ENCODE peak calls at places on chromosome 17, in four cellular contexts. E, A, P and X are unnamed samples.
A peak's percentile ranks its signal among the peaks of the same experiment; 100 is the strongest.

GRCh38 chr17:44204453-44204882 is 4.8 kb upstream of the ATXN7L3 start:
- DNase-seq in E (no peak), A (no peak), P (peak; percentile 47), X (no peak)

GRCh38 chr17:74448774-74449173 is 16.9 kb downstream of the GPRC5C start:
- DNase-seq in E (no peak), A (no peak), P (no peak), X (no peak)

GRCh38 chr17:31919802-31920525 is 16.8 kb upstream of the SUZ12 start:
- DNase-seq in E (no peak), A (no peak), P (peak; percentile 68), X (no peak)

GRCh38 chr17:50882851-50883250 is 16.7 kb upstream of the TOB1 start:
- DNase-seq in E (no peak), A (no peak), P (peak; percentile 79), X (no peak)

GRCh38 chr17:16980813-16981731 is 9.2 kb upstream of the TNFRSF13B start:
- DNase-seq in E (no peak), A (no peak), P (peak; percentile 17), X (no peak)

GRCh38 chr17:40319651-40320550 is 10.9 kb downstream of the RARA start:
- DNase-seq in E (no peak), A (no peak), P (no peak), X (peak; percentile 5)

GRCh38 chr17:16301963-16302855 is 51.1 kb downstream of the CENPV start:
- DNase-seq in E (no peak), A (no peak), P (peak; percentile 64), X (no peak)

GRCh38 chr17:15185625-15185991 is 79.5 kb downstream of the PMP22 start:
- DNase-seq in E (no peak), A (no peak), P (peak; percentile 5), X (peak; percentile 58)

GRCh38 chr17:76278952-76279741 is 14.0 kb downstream of the UBALD2 start:
- DNase-seq in E (peak; percentile 91), A (peak; percentile 91), P (peak; percentile 51), X (peak; percentile 91)

GRCh38 chr17:76280650-76281049 is 15.5 kb downstream of the UBALD2 start:
- DNase-seq in E (no peak), A (no peak), P (no peak), X (no peak)

GRCh38 chr17:76278268-76278908 is 13.2 kb downstream of the UBALD2 start:
- DNase-seq in E (no peak), A (no peak), P (no peak), X (no peak)

GRCh38 chr17:76281573-76282371 is 16.6 kb downstream of the UBALD2 start:
- DNase-seq in E (no peak), A (no peak), P (no peak), X (no peak)

DNA sequence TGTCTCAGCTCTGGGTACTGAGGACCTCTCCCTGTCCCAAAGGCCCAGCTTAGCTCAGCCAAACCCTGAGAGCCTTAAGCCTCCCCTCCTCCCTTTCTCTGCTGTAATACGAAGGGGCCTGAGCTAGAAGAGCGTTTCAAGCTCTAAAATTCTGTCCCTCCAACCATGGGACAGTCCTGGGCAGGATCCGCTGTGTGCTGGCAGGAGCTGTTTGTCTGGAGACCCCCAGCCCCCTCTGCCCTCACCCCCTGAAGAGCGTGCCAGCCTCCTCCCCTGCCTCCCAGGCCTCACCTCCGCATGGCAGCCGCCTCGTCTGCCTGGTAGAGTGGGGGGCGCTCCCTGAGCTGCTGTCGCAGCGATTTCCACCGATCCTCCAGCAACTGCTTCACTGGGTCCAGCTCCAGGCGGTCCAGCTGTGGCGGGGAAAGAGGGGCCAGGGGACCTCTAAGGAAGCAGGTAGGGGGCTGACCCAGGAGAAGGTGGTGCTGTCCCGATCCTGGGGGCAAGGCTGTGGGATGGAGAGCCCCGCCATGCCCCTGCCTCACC is 14.7 kb downstream of the UBALD2 start:
- DNase-seq in E (no peak), A (no peak), P (no peak), X (no peak)
- H3K27ac ChIP-seq in E (no peak overlapping the region), A (no peak overlapping the region), P (no peak overlapping the region), X (no peak overlapping the region)

GRCh38 chr17:2397247-2398171 is 3.4 kb downstream of the MNT start:
- DNase-seq in E (no peak), A (no peak), P (no peak), X (no peak)

GRCh38 chr17:2399572-2400473 is 1.0 kb downstream of the MNT start:
- DNase-seq in E (peak; percentile 98), A (peak; percentile 97), P (peak; percentile 98), X (peak; percentile 99)

GRCh38 chr17:2400474-2400866 is 390 bp downstream of the MNT start:
- DNase-seq in E (peak; percentile 90), A (peak; percentile 83), P (peak; percentile 54), X (peak; percentile 79)

GRCh38 chr17:2398188-2398587 is 2.7 kb downstream of the MNT start:
- DNase-seq in E (no peak), A (no peak), P (no peak), X (no peak)

DNA sequence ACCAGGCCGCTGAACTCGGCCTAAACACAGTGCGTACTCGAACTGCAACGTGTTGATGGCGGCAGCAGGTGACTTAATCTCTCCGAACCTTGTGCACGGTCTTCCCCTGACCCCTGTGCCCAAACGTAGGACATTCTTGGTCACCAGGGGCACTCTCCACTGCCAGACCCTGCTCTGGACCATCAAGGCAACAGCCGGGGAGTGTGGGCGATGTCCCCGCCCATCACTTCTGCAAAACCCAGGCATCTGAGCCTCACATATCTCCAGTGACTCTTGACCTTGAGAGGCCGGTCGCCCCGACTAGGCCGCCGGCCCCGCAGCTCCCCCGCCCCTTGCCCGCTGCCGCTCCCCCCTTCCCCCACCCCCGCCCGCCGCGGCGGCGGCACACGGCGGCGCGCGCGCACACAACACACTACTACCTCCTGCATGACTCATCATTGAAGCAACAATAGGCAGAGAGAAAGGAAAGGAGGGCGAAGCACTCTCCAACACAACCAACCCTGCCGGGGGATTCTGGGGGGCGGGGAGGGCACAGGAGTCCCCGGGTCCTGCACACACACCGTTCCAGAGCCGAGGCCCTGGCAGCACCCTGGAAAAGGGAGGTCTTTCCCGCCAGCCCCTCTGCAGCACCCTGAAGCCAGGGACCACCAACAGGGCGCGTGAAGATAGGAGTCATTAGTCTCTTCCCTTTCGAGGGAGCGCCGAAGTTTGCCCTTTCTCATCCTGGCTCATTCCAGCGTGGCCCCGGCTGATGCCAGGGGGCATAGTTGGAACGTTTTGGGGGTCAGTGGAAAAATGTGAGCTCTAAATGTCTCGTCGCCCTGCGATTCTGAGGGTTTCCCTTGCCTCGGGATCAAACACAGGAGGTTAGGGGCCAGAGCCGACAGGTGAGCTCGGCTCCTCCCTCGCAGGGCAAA is 1.9 kb downstream of the MNT start:
- DNase-seq in E (peak; percentile 80), A (peak; percentile 84), P (peak; percentile 74), X (peak; percentile 94)
- TF ChIP-seq CTCF in E (no peak), A (no peak), P (no peak), X (no peak)

GRCh38 chr17:46822388-46822921 is 4.0 kb upstream of the WNT3 start:
- DNase-seq in E (no peak), A (peak; percentile 79), P (no peak), X (no peak)
- TF ChIP-seq EZH2 in E (no peak), A (no peak), P (no peak), X (no peak)

GRCh38 chr17:66614469-66614868 is 220.4 kb upstream of the CACNG5 start:
- DNase-seq in E (no peak), A (no peak), P (no peak), X (no peak)
- H3K27ac ChIP-seq in E (no peak overlapping the region), A (no peak overlapping the region), P (no peak overlapping the region), X (no peak overlapping the region)

DNA sequence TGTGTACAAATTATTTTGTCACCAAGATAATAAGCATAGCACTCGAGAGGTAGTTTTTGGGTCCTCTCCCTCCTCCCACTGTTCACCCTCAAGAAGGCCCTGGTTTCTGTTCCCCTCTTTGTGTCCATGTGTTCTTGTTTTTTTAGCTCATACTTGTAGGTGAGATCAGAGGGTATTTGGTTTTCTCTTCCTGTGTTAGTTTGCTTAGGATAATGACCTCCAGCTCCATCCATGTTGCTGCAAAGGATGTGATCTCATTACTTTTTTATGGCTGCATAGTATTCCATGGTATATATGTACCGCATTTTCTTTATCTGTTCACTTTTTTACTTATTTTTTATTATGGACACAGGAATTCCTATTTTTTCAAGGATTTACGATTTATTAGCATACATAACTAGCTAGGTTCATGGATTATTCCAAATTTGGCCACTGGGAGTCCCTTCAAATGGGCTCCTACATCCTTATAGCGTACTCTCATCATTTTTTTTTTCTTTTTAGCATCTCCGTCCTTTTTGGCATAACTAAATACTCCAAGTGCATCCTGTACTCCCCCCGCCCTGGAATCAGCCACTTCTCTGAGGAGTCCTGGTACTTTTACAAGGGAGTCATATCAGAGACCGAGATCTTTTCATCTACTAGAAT is 7.3 kb downstream of the TADA2A start:
- DNase-seq in E (no peak), A (peak; percentile 12), P (no peak), X (no peak)
- TF ChIP-seq CTCF in E (peak; percentile 25), A (no peak), P (peak; percentile 29), X (peak; percentile 9)

GRCh38 chr17:83084214-83084613 is 4.8 kb downstream of the METRNL start:
- DNase-seq in E (no peak), A (no peak), P (no peak), X (no peak)
- TF ChIP-seq EZH2 in E (no peak), A (no peak), P (no peak), X (no peak)

GRCh38 chr17:48745381-48746275 is 17.1 kb upstream of the HOXB13 start:
- DNase-seq in E (peak; percentile 35), A (peak; percentile 49), P (no peak), X (no peak)
- H3K27ac ChIP-seq in E (no peak overlapping the region), A (no peak overlapping the region), P (no peak overlapping the region), X (no peak overlapping the region)

DNA sequence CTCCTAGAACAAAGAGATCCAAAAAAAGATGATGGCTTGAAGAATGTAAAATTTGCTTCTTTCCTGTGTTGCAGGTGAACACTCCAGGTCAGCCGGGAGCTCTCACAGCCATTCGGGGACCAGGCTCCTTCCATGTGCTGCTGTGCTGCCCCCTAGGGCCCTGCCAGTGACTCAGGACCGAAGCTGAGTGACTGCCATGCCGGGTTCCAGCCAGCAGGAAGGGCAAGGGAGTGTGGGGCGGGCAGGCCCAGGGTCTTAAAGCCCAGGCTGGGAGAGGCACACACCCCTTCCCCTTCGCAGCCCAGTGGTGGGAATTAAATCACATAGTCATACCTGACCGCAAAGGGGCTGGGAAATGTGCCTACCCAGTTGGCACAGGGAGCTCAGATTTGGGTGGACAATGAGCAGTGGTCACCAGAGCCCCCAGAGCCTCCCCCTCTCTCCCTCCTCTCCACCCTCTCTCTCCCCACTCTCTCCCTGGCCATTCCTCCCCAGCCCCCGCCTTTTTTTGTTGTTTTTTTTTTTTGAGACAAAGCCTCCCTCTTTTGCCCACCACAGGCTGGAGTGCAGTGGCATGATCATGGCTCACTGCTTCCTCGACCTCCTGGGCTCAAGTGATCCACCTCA is 11.5 kb downstream of the EPOP start:
- DNase-seq in E (peak; percentile 95), A (peak; percentile 98), P (peak; percentile 46), X (peak; percentile 90)
- TF ChIP-seq CTCF in E (peak; percentile 95), A (peak; percentile 99), P (peak; percentile 83), X (peak; percentile 80)

DNA sequence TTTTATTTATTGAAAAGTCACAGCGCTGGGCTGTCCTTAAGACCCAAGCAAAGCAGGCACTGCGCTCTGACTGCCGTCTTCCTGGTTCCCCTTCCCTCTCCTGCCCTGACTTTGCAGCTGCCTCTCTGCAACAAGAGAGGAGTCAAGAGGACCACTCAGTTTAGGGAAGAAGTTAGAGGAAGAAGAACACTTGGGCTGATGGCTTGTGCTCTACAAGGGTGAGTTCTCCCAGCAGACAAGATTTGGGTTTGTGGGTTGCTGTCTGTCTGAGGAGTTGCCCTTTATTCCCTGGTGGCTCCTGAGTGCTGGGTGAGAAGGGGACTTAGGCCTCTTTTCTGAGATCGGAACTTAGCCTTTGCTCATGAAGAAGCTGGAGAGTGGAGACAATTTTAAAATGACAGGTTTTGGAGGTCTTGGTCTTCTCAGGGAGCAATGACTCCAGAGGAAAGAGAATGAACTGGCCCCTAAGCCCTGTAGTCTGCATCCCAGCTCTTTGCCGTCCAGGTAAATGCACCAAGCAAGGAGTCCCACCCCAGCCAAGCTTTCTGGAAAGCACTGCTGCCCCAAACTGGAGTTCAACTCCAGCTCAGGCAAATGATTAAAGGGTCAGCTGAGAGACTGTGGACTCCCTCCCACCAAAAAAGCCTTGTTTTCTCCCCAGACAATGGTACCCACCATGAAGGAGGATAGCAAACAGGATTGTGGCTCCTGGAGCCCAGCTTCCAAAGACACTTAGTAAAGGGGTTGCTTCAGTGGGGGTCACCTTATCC is 2.7 kb upstream of the HOXB9 start:
- DNase-seq in E (no peak), A (no peak), P (no peak), X (no peak)
- TF ChIP-seq EZH2 in E (peak; percentile 51), A (peak; percentile 75), P (peak; percentile 36), X (peak; percentile 1)